ENCODE peak calls at places on chromosomes 1 and 21, in four cellular contexts. Q is breast epithelium, N is H1, Z is stomach. T is an unnamed sample.

GRCh38 chr1:246213502-246213901 is 293.6 kb downstream of the SMYD3 start:
- DNase-seq in Q (no peak), N (no peak), Z (no peak), T (no peak)

GRCh38 chr21:15037894-15038293 is 26.9 kb downstream of the NRIP1 start:
- DNase-seq in Q (no peak), N (no peak), Z (no peak), T (no peak)

GRCh38 chr1:46070164-46070814 is 62.1 kb downstream of the PIK3R3 start:
- DNase-seq in Q (no peak), N (no peak), Z (no peak), T (no peak)

GRCh38 chr21:33813832-33814231 is 101.8 kb downstream of the ATP5PO start:
- DNase-seq in Q (no peak), N (no peak), Z (no peak), T (no peak)

GRCh38 chr1:67759692-67760029 is 73.6 kb downstream of the GNG12 start:
- DNase-seq in Q (no peak), N (no peak), Z (no peak), T (no peak)

GRCh38 chr1:116694524-116694923 is 27.0 kb upstream of the IGSF3 start:
- DNase-seq in Q (no peak), N (no peak), Z (no peak), T (no peak)

GRCh38 chr1:168224991-168225390 is 813 bp upstream of the SFT2D2 start:
- DNase-seq in Q (no peak), N (no peak), Z (no peak), T (no peak)

GRCh38 chr1:40383095-40383487 is 9.6 kb downstream of the SMAP2 start:
- DNase-seq in Q (no peak), N (peak; percentile 48), Z (peak; percentile 52), T (no peak)

GRCh38 chr1:108750476-108751191 is 4.2 kb downstream of the STXBP3 start:
- DNase-seq in Q (no peak), N (no peak), Z (no peak), T (no peak)

GRCh38 chr1:248730507-248731335 is 24.8 kb downstream of the LYPD8 start:
- DNase-seq in Q (no peak), N (no peak), Z (no peak), T (no peak)

GRCh38 chr1:125118147-125118993 is 3933.6 kb downstream of the SRGAP2C start:
- DNase-seq in Q (no peak), N (no peak), Z (no peak), T (peak; percentile 56)

GRCh38 chr1:10128081-10128765 is 82.1 kb upstream of the KIF1B start:
- DNase-seq in Q (no peak), N (no peak), Z (no peak), T (no peak)

GRCh38 chr1:16013220-16013907 is 4.5 kb downstream of the HSPB7 start:
- DNase-seq in Q (peak; percentile 69), N (peak; percentile 84), Z (peak; percentile 76), T (no peak)

GRCh38 chr1:201319631-201320030 is 36.3 kb downstream of the PKP1 start:
- DNase-seq in Q (no peak), N (no peak), Z (no peak), T (no peak)

GRCh38 chr1:43796111-43796581 is 88.8 kb downstream of the ST3GAL3 start:
- DNase-seq in Q (no peak), N (no peak), Z (no peak), T (no peak)

GRCh38 chr1:73755649-73756048 is 442.3 kb downstream of the LRRIQ3 start:
- DNase-seq in Q (no peak), N (no peak), Z (no peak), T (no peak)

GRCh38 chr1:230826166-230826875 is 42.0 kb downstream of the C1orf198 start:
- DNase-seq in Q (no peak), N (peak; percentile 38), Z (no peak), T (no peak)

GRCh38 chr21:15240846-15241245 is 176.0 kb upstream of the NRIP1 start:
- DNase-seq in Q (no peak), N (no peak), Z (no peak), T (no peak)

GRCh38 chr1:55195523-55196233 is 19.5 kb downstream of the USP24 start:
- DNase-seq in Q (no peak), N (no peak), Z (no peak), T (no peak)

GRCh38 chr21:17513214-17514123 is 626 bp downstream of the CXADR start:
- DNase-seq in Q (no peak), N (peak; percentile 67), Z (peak; percentile 52), T (peak; percentile 77)

GRCh38 chr1:8458607-8459006 is 140.7 kb downstream of the SLC45A1 start:
- DNase-seq in Q (no peak), N (no peak), Z (no peak), T (no peak)

GRCh38 chr1:119593836-119594235 is 54.2 kb downstream of the ZNF697 start:
- DNase-seq in Q (no peak), N (no peak), Z (no peak), T (no peak)

GRCh38 chr1:119590377-119590776 is 57.7 kb downstream of the ZNF697 start:
- DNase-seq in Q (no peak), N (no peak), Z (no peak), T (no peak)

GRCh38 chr1:119594386-119594785 is 53.7 kb downstream of the ZNF697 start:
- DNase-seq in Q (no peak), N (no peak), Z (no peak), T (no peak)

DNA sequence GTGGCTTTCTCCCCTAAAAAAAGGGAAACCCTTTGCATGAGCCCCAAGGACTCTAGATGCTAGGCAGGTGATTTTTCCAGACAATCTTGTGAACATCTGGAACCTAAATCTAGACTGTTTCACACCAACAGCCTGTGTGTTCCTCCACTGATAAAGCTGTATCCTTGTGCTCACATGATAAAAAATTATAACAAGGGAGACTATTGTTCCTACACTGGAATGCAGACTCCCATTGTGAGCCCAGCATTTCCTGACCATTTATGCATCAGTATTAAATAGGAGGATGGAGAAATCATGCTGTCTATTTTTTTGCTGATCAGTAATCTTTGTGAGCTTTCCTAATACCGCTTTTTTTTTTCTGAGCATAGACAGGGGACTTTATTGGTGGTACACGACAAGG is 52.5 kb downstream of the ZNF697 start:
- DNase-seq in Q (no peak), N (no peak), Z (no peak), T (no peak)
- TF ChIP-seq CTCF in Q (no peak), N (no peak), Z (no peak), T (no peak)

GRCh38 chr21:44931501-44932365 is 8.1 kb upstream of the SLX9 start:
- DNase-seq in Q (no peak), N (no peak), Z (no peak), T (peak; percentile 88)
- H3K4me1 ChIP-seq in Q (peaks cover 20% of the 10 kb centered on the region), N (peaks cover 26% of the 10 kb centered on the region), Z (peaks cover 24% of the 10 kb centered on the region), T (peaks cover 82% of the 10 kb centered on the region)

GRCh38 chr1:223429313-223429731 is 36.1 kb downstream of the CCDC185 start:
- DNase-seq in Q (no peak), N (no peak), Z (no peak), T (no peak)
- TF ChIP-seq POLR2AphosphoS5 in Q (no peak), N (no peak), Z (no peak), T (no peak)

GRCh38 chr1:154711416-154711815 is 103.4 kb upstream of the ADAR start:
- DNase-seq in Q (no peak), N (no peak), Z (no peak), T (no peak)

GRCh38 chr1:154712166-154712838 is 104.3 kb upstream of the ADAR start:
- DNase-seq in Q (no peak), N (no peak), Z (no peak), T (no peak)

GRCh38 chr1:154707901-154708514 is 100.0 kb upstream of the ADAR start:
- DNase-seq in Q (no peak), N (no peak), Z (no peak), T (no peak)

GRCh38 chr1:154713001-154713400 is 105.0 kb upstream of the ADAR start:
- DNase-seq in Q (no peak), N (no peak), Z (no peak), T (no peak)

DNA sequence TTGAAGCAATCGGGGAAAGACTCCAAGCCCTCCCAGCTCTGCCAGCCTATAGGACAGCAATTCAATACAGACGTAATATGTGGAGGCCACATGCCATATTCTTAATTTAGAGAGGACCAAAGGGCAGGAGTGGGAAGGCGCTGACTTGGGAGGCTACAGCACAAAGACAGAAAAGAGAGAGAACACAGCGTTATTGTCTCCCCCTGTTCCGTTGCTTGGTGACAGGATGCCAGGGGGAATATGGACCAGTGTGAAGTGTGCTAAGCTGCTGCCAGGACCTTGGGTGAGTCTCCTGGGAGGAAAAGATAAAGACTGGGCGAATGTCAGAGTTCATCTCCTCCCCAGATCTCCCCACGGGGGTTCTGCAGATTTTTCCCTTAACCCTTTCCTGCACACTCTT is 102.1 kb upstream of the ADAR start:
- DNase-seq in Q (no peak), N (no peak), Z (no peak), T (no peak)
- TF ChIP-seq CTCF in Q (no peak), N (no peak), Z (no peak), T (no peak)

GRCh38 chr1:93735722-93736121 is 54.1 kb upstream of the BCAR3 start:
- DNase-seq in Q (no peak), N (no peak), Z (no peak), T (no peak)
- H3K4me1 ChIP-seq in Q (peaks cover 3% of the 10 kb centered on the region), N (peaks cover 6% of the 10 kb centered on the region), Z (no peaks in the 10 kb centered on the region), T (peaks cover 6% of the 10 kb centered on the region)

GRCh38 chr1:35179864-35180263 is 13.1 kb downstream of the SFPQ start:
- DNase-seq in Q (no peak), N (no peak), Z (no peak), T (no peak)

GRCh38 chr1:35177237-35177786 is 15.6 kb downstream of the SFPQ start:
- DNase-seq in Q (no peak), N (no peak), Z (no peak), T (no peak)

GRCh38 chr1:35178874-35179380 is 14.0 kb downstream of the SFPQ start:
- DNase-seq in Q (no peak), N (no peak), Z (no peak), T (no peak)

GRCh38 chr1:35180776-35181374 is 12.1 kb downstream of the SFPQ start:
- DNase-seq in Q (no peak), N (no peak), Z (no peak), T (no peak)

GRCh38 chr1:35178295-35178695 is 14.7 kb downstream of the SFPQ start:
- DNase-seq in Q (no peak), N (no peak), Z (no peak), T (no peak)
- TF ChIP-seq POLR2AphosphoS5 in Q (no peak), N (peak; percentile 72), Z (no peak), T (peak; percentile 69)

GRCh38 chr1:213131851-213132655 is 81.0 kb downstream of the RPS6KC1 start:
- DNase-seq in Q (no peak), N (no peak), Z (no peak), T (no peak)
- TF ChIP-seq CTCF in Q (no peak), N (no peak), Z (no peak), T (no peak)

DNA sequence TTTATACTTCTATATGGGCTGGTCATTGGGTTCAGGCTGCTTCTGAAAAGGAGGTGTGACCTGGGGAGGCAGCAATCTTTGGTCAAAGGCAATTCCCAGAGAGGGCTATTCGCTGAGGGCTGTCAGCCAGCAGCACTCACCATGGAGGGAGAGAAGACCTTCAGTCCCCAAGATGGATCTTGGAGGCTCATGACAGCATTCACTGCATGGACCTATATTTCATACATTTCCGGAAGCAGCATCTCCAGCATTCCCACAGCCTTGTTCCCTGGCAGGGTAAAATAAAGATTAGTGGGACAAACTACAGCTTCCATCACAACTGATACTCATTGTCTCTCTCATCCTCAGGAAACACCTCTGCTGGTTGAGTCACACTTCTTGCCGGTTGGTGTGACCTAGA is 146.6 kb downstream of the CNIH3 start:
- DNase-seq in Q (no peak), N (no peak), Z (no peak), T (no peak)
- H3K4me1 ChIP-seq in Q (no peaks in the 10 kb centered on the region), N (peaks cover 8% of the 10 kb centered on the region), Z (no peaks in the 10 kb centered on the region), T (no peaks in the 10 kb centered on the region)